ENCODE peak calls at places on chromosome 14, in eight cellular contexts. J is neural crest cell; F is SW480; N is D341Med; L is glomerular endothelial cell; V is right cardiac atrium; X is GM23338; U is CD8-positive, alpha-beta memory T cell. B is an unnamed sample.

GRCh38 chr14:98368214-98368613 is 903.8 kb downstream of the BCL11B start:
- DNase-seq in J (no peak), V (no peak), L (no peak), F (no peak), X (no peak), N (no peak), U (no peak), B (no peak)

GRCh38 chr14:55705651-55706340 is 125.8 kb downstream of the KTN1 start:
- DNase-seq in J (no peak), X (no peak), V (no peak), L (no peak), F (no peak), N (peak), U (no peak), B (no peak)

GRCh38 chr14:99576761-99577705 is 27.0 kb downstream of the CCDC85C start:
- DNase-seq in J (no peak), V (no peak), N (no peak), U (no peak), L (no peak), X (no peak), F (no peak), B (no peak)

GRCh38 chr14:21194597-21194996 is 38.7 kb upstream of the OR5AU1 start:
- DNase-seq in V (no peak), N (no peak), X (no peak), J (no peak), L (no peak), U (no peak), F (no peak), B (no peak)

GRCh38 chr14:90126260-90126659 is 64.5 kb downstream of the KCNK13 start:
- DNase-seq in F (no peak), L (no peak), U (no peak), V (no peak), N (no peak), J (no peak), X (no peak), B (no peak)

GRCh38 chr14:72291908-72292688 is 359.9 kb downstream of the RGS6 start:
- DNase-seq in X (peak), L (no peak), J (peak), N (peak), V (no peak), F (peak), U (no peak), B (peak)

GRCh38 chr14:68016243-68016914 is 196.8 kb downstream of the RAD51B start:
- DNase-seq in L (no peak), J (no peak), N (no peak), X (no peak), U (no peak), V (no peak), F (no peak), B (no peak)

GRCh38 chr14:104596927-104597351 is 7.6 kb downstream of the TMEM179 start:
- DNase-seq in V (no peak), J (no peak), X (no peak), L (no peak), U (no peak), N (no peak), F (no peak), B (no peak)

B was measured in KBM-7.